ENCODE peak calls at places on chromosomes 7 and 10, in five cellular contexts. One of them, this sample, is unnamed.
A peak's percentile ranks its signal among the peaks of the same experiment; 100 is the strongest.

GRCh38 chr7:159127691-159128642 is 16.7 kb downstream of the VIPR2 start:
- DNase-seq in tibial artery: no peak
- DNase-seq in HuH-7.5: no peak
- DNase-seq in PC-3: no peak
- DNase-seq in effector memory CD8-positive, alpha-beta T cell: no peak
- DNase-seq in this sample: no peak

GRCh38 chr10:100510533-100511308 is 8.9 kb downstream of the SEC31B start:
- DNase-seq in PC-3: peak; percentile 34
- DNase-seq in HuH-7.5: no peak
- DNase-seq in tibial artery: no peak
- DNase-seq in effector memory CD8-positive, alpha-beta T cell: peak; percentile 70
- DNase-seq in this sample: peak; percentile 79

GRCh38 chr7:88111842-88112385 is 107.9 kb downstream of the SRI start:
- DNase-seq in PC-3: no peak
- DNase-seq in HuH-7.5: no peak
- DNase-seq in effector memory CD8-positive, alpha-beta T cell: no peak
- DNase-seq in tibial artery: no peak
- DNase-seq in this sample: no peak

GRCh38 chr10:115831025-115831424 is 442.0 kb downstream of the GFRA1 start:
- DNase-seq in tibial artery: no peak
- DNase-seq in PC-3: no peak
- DNase-seq in effector memory CD8-positive, alpha-beta T cell: no peak
- DNase-seq in HuH-7.5: no peak
- DNase-seq in this sample: no peak

GRCh38 chr10:4093438-4093837 is 308.4 kb upstream of the KLF6 start:
- DNase-seq in tibial artery: no peak
- DNase-seq in effector memory CD8-positive, alpha-beta T cell: no peak
- DNase-seq in PC-3: peak; percentile 3
- DNase-seq in HuH-7.5: no peak
- DNase-seq in this sample: no peak

GRCh38 chr10:22475857-22476600 is 130.7 kb downstream of the SPAG6 start:
- DNase-seq in HuH-7.5: no peak
- DNase-seq in effector memory CD8-positive, alpha-beta T cell: no peak
- DNase-seq in tibial artery: no peak
- DNase-seq in PC-3: no peak
- DNase-seq in this sample: peak; percentile 14

GRCh38 chr10:94108200-94108599 is 114.5 kb downstream of the PLCE1 start:
- DNase-seq in HuH-7.5: no peak
- DNase-seq in effector memory CD8-positive, alpha-beta T cell: no peak
- DNase-seq in tibial artery: no peak
- DNase-seq in PC-3: peak; percentile 63
- DNase-seq in this sample: no peak

GRCh38 chr10:133445751-133446708 is 7.7 kb upstream of the SCART1 start:
- DNase-seq in effector memory CD8-positive, alpha-beta T cell: no peak
- DNase-seq in PC-3: no peak
- DNase-seq in HuH-7.5: no peak
- DNase-seq in tibial artery: no peak
- DNase-seq in this sample: no peak

GRCh38 chr7:2024227-2024918 is 208.4 kb downstream of the MAD1L1 start:
- DNase-seq in tibial artery: peak; percentile 41
- DNase-seq in effector memory CD8-positive, alpha-beta T cell: no peak
- DNase-seq in PC-3: no peak
- DNase-seq in HuH-7.5: no peak
- DNase-seq in this sample: peak; percentile 47

GRCh38 chr7:107108951-107109350 is 59.9 kb upstream of the HBP1 start:
- DNase-seq in effector memory CD8-positive, alpha-beta T cell: no peak
- DNase-seq in PC-3: no peak
- DNase-seq in HuH-7.5: no peak
- DNase-seq in tibial artery: no peak
- DNase-seq in this sample: no peak

GRCh38 chr7:78959471-78959870 is 494.0 kb downstream of the MAGI2 start:
- DNase-seq in effector memory CD8-positive, alpha-beta T cell: no peak
- DNase-seq in HuH-7.5: no peak
- DNase-seq in tibial artery: no peak
- DNase-seq in PC-3: peak; percentile 92
- DNase-seq in this sample: no peak

GRCh38 chr7:95527033-95527775 is 41.5 kb downstream of the ASB4 start:
- DNase-seq in PC-3: peak; percentile 65
- DNase-seq in effector memory CD8-positive, alpha-beta T cell: no peak
- DNase-seq in HuH-7.5: peak; percentile 29
- DNase-seq in tibial artery: peak; percentile 32
- DNase-seq in this sample: peak; percentile 65

GRCh38 chr7:99126921-99127553 is 16.9 kb downstream of the SMURF1 start:
- DNase-seq in PC-3: no peak
- DNase-seq in HuH-7.5: no peak
- DNase-seq in tibial artery: no peak
- DNase-seq in effector memory CD8-positive, alpha-beta T cell: no peak
- DNase-seq in this sample: peak; percentile 52